ENCODE peak calls at places on chromosomes 11 and 22, in five cellular contexts. H is fibroblast of the aortic adventitia, Q is heart left ventricle, K is fibroblast of mammary gland, Y is sigmoid colon. O is an unnamed sample.

GRCh38 chr11:46381836-46382643 is 571 bp downstream of the MDK start:
- DNase-seq in K (no peak), Q (peak; percentile 29), Y (peak; percentile 68), H (no peak), O (peak; percentile 19)

GRCh38 chr11:44770401-44770800 is 43.6 kb downstream of the TSPAN18 start:
- DNase-seq in Y (no peak), H (no peak), Q (no peak), K (no peak), O (no peak)

GRCh38 chr11:127345819-127346459 is 345.4 kb upstream of the KIRREL3 start:
- DNase-seq in K (peak; percentile 19), Y (no peak), H (peak; percentile 18), Q (peak; percentile 32), O (peak; percentile 27)

GRCh38 chr22:37275622-37276021 is 6.7 kb upstream of the CYTH4 start:
- DNase-seq in Q (no peak), H (no peak), Y (no peak), K (no peak), O (no peak)

GRCh38 chr11:45025716-45026492 is 75.2 kb upstream of the TP53I11 start:
- DNase-seq in Q (peak; percentile 87), Y (peak; percentile 77), K (peak; percentile 36), H (no peak), O (peak; percentile 71)

GRCh38 chr11:62614275-62614674 is 1.2 kb downstream of the ROM1 start:
- DNase-seq in Q (no peak), K (no peak), Y (no peak), H (no peak), O (no peak)

GRCh38 chr11:4076774-4077173 is 17.8 kb upstream of the RRM1 start:
- DNase-seq in H (no peak), Y (no peak), Q (no peak), K (no peak), O (no peak)

GRCh38 chr11:83441596-83441995 is 155.4 kb upstream of the CCDC90B start:
- DNase-seq in Q (no peak), H (no peak), Y (no peak), K (no peak), O (no peak)

GRCh38 chr22:17969732-17970131 is 54.6 kb downstream of the MICAL3 start:
- DNase-seq in K (peak; percentile 96), Q (peak; percentile 73), Y (no peak), H (peak; percentile 86), O (peak; percentile 96)

GRCh38 chr11:70747285-70747684 is 349.0 kb downstream of the CTTN start:
- DNase-seq in H (no peak), Y (no peak), Q (no peak), K (no peak), O (no peak)

GRCh38 chr11:107683070-107683469 is 28.8 kb downstream of the SLN start:
- DNase-seq in K (no peak), Y (no peak), Q (no peak), H (no peak), O (no peak)

GRCh38 chr22:37057226-37057625 is 5.7 kb downstream of the KCTD17 start:
- DNase-seq in H (no peak), K (no peak), Q (no peak), Y (no peak), O (no peak)

GRCh38 chr11:827146-827860 is 416 bp upstream of the CRACR2B start:
- DNase-seq in Y (no peak), H (no peak), Q (no peak), K (no peak), O (no peak)

GRCh38 chr11:130781906-130782305 is 134.4 kb downstream of the SNX19 start:
- DNase-seq in H (peak; percentile 70), K (peak; percentile 90), Y (no peak), Q (no peak), O (peak; percentile 40)

GRCh38 chr22:19238900-19239299 is 52.6 kb downstream of the CLTCL1 start:
- DNase-seq in Q (no peak), H (no peak), K (no peak), Y (no peak), O (no peak)

GRCh38 chr11:131691558-131692041 is 321.2 kb downstream of the NTM start:
- DNase-seq in H (peak; percentile 22), Y (no peak), Q (no peak), K (peak; percentile 31), O (peak; percentile 41)

GRCh38 chr11:23502821-23503220 is 642.5 kb upstream of the CCDC179 start:
- DNase-seq in Q (no peak), K (no peak), Y (no peak), H (no peak), O (no peak)

DNA sequence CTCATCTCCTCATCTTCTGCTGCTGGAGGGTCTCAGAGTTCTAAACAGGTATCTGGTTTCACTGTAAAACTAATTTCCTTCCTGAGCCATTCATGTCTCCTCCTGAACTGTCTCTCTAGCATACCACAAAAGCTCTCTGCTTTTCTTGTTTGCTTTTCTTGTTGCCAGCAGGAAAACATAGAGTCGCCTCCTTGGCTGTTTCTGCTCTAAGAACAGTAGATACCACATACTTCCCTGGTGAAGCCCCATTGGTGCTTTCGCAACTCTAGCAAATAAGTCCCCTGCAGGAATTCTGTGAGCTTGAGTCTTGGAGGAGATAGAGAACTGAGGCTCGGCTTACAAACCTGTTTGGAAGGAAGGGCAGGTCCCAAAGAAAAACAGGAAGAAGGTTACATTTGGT is 7.0 kb downstream of the DIXDC1 start:
- DNase-seq in Q (no peak), Y (no peak), H (peak; percentile 82), K (peak; percentile 85), O (peak; percentile 93)
- TF ChIP-seq CTCF in Q (no peak), Y (no peak), H (peak; percentile 3), K (no peak), O (no peak)

GRCh38 chr11:1862588-1863351 is 9.9 kb downstream of the LSP1 start:
- DNase-seq in K (peak; percentile 65), Q (no peak), H (no peak), Y (no peak), O (peak; percentile 37)

GRCh38 chr11:1863352-1864215 is 10.7 kb downstream of the LSP1 start:
- DNase-seq in K (peak; percentile 87), H (peak; percentile 82), Y (peak; percentile 94), Q (peak; percentile 93), O (peak; percentile 89)

GRCh38 chr11:1866226-1866625 is 13.3 kb downstream of the LSP1 start:
- DNase-seq in H (no peak), K (no peak), Q (no peak), Y (no peak), O (no peak)

GRCh38 chr11:1864831-1865665 is 12.2 kb downstream of the LSP1 start:
- DNase-seq in Y (no peak), K (no peak), H (no peak), Q (peak; percentile 65), O (no peak)

GRCh38 chr11:1864216-1864615 is 11.3 kb downstream of the LSP1 start:
- DNase-seq in Y (no peak), H (peak; percentile 24), Q (no peak), K (no peak), O (no peak)
- H3K4me3 ChIP-seq in Y (peak overlapping the region; percentile 41), H (peak overlapping the region; percentile 31), Q (peak overlapping the region; percentile 46), K (no peak overlapping the region), O (no peak overlapping the region)

DNA sequence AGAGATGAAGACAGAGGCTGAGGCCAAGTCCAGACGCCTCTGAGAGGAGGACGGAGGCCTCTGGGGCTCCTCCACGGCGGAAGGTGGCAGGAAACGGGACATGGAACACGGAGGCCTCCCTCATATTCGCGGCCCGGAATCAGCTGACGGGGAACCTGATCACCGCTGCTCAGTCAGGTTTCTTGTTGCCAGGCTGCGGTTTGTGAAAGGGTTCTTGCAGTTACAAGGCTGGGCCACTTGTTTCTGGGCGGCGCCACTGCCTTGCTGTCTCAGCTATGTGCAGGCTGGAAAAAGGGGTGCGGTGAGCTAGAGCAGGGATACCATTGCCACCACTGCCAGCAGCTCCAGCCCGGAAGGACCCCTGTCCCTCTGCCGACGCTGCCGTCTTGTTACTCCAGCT is 10.0 kb upstream of the MMP1 start:
- DNase-seq in K (peak; percentile 21), Y (no peak), H (no peak), Q (no peak), O (no peak)
- TF ChIP-seq CTCF in K (peak; percentile 32), Y (no peak), H (peak; percentile 30), Q (no peak), O (peak; percentile 41)

GRCh38 chr11:65927904-65928397 is 8.7 kb downstream of the DRAP1 start:
- DNase-seq in H (no peak), K (no peak), Y (no peak), Q (peak; percentile 51), O (no peak)
- H3K4me3 ChIP-seq in H (no peak overlapping the region), K (no peak overlapping the region), Y (no peak overlapping the region), Q (peak overlapping the region; percentile 27), O (no peak overlapping the region)

GRCh38 chr22:48806227-48806781 is 1021.4 kb downstream of the BRD1 start:
- DNase-seq in Q (no peak), H (no peak), Y (no peak), K (no peak), O (no peak)

GRCh38 chr22:48807155-48807554 is 1020.5 kb downstream of the BRD1 start:
- DNase-seq in H (no peak), Q (no peak), Y (no peak), K (no peak), O (no peak)

GRCh38 chr22:48804811-48805301 is 1022.8 kb downstream of the BRD1 start:
- DNase-seq in H (no peak), Y (no peak), K (no peak), Q (no peak), O (no peak)

GRCh38 chr22:48803993-48804810 is 1023.5 kb downstream of the BRD1 start:
- DNase-seq in H (no peak), Y (no peak), Q (no peak), K (no peak), O (no peak)

DNA sequence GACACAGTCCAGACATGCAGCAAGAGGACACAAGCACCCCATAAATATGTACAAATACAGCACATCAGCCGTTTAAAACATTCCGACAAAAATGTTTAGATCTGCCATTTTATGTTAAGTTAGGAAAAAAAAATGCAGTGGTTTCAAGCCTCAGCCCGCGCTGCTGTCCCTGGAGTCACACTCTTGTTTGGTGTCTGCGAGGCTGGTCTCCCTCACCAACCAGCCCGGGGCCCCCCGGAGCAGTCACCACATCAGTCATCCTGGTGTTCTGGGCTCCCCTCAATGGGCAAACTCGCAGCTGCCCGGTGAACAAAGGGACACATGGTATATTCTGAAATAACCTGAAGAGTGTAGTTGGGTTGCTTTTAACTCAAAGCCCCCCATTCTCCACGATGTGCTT is 1022.2 kb downstream of the BRD1 start:
- DNase-seq in H (no peak), Y (no peak), Q (no peak), K (no peak), O (no peak)
- TF ChIP-seq CTCF in H (no peak), Y (no peak), Q (no peak), K (no peak), O (no peak)

DNA sequence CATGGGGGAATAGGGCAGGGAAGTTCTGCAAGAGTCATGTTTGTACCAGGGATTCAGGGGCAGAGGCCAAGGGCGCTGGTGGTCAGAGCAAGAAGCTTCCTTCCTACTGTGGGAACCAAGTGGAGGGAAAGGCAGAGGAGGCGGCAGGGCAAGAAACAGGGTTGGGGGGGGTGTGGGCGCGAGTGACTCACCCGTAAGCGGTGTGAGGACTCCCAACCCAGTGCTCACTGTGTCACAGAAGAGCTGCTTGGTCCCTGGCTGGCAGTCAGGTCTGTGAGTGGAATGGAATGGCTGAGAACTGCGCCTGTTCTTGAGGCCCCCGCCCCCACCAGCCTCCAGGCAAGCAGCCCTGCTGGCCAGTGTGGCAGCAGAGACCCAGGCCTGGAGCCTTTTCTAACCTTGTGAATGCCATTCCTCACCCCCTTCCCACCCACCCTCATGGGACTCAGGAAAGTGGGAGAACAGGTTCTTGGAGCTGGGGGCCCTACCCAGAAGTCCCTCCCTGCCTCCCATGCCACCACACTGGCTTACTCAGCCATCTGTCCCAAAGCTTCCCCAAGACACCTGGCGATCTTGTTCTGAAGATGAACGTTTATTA is 4.7 kb downstream of the LRRC10B start:
- DNase-seq in Y (no peak), H (no peak), K (no peak), Q (no peak), O (no peak)
- H3K4me3 ChIP-seq in Y (no peak overlapping the region), H (no peak overlapping the region), K (no peak overlapping the region), Q (no peak overlapping the region), O (no peak overlapping the region)